ENCODE peak calls at places on chromosomes 1 and 21, in eight cellular contexts. U is astrocyte of the cerebellum, M is neural crest cell, N is Peyer's patch, V is cardiac fibroblast, E is colonic mucosa, Y is left lung, W is left ventricle myocardium inferior. F is an unnamed sample.

GRCh38 chr1:33341190-33341589 is 20.3 kb upstream of the A3GALT2 start:
- DNase-seq in U (no peak), M (no peak), N (no peak), V (no peak), E (no peak), Y (no peak), W (no peak), F (no peak)

GRCh38 chr21:33586927-33587326 is 1.6 kb downstream of the DONSON start:
- DNase-seq in U (no peak), M (no peak), N (no peak), V (no peak), E (no peak), Y (no peak), W (no peak), F (no peak)

GRCh38 chr1:180433873-180434272 is 68.5 kb downstream of the ACBD6 start:
- DNase-seq in U (no peak), M (no peak), N (no peak), V (no peak), E (no peak), Y (no peak), W (no peak), F (no peak)

GRCh38 chr1:168957818-168958217 is 148.7 kb upstream of the ATP1B1 start:
- DNase-seq in U (no peak), M (no peak), N (no peak), V (no peak), E (no peak), Y (no peak), W (no peak), F (no peak)

GRCh38 chr1:200034821-200035396 is 7.4 kb downstream of the NR5A2 start:
- DNase-seq in U (no peak), M (no peak), N (peak; percentile 64), V (no peak), E (peak; percentile 72), Y (no peak), W (no peak), F (no peak)

GRCh38 chr21:42836767-42837301 is 42.5 kb downstream of the WDR4 start:
- DNase-seq in U (no peak), M (no peak), N (no peak), V (no peak), E (peak; percentile 15), Y (no peak), W (no peak), F (peak; percentile 6)

GRCh38 chr1:117398957-117399356 is 31.7 kb downstream of the MAN1A2 start:
- DNase-seq in U (no peak), M (no peak), N (no peak), V (no peak), E (no peak), Y (no peak), W (no peak), F (no peak)

GRCh38 chr1:226366290-226366689 is 41.6 kb downstream of the PARP1 start:
- DNase-seq in U (peak; percentile 8), M (no peak), N (no peak), V (peak; percentile 53), E (no peak), Y (no peak), W (no peak), F (no peak)

GRCh38 chr1:234782057-234782800 is 172.3 kb upstream of the IRF2BP2 start:
- DNase-seq in U (no peak), M (no peak), N (no peak), V (no peak), E (no peak), Y (no peak), W (no peak), F (no peak)

GRCh38 chr1:10960954-10961833 is 51.3 kb upstream of the TARDBP start:
- DNase-seq in U (no peak), M (peak; percentile 95), N (peak; percentile 87), V (peak; percentile 65), E (peak; percentile 87), Y (peak; percentile 93), W (peak; percentile 82), F (peak; percentile 89)

GRCh38 chr1:227870375-227870774 is 54.9 kb downstream of the PRSS38 start:
- DNase-seq in U (no peak), M (no peak), N (no peak), V (no peak), E (no peak), Y (no peak), W (no peak), F (no peak)

GRCh38 chr1:177355575-177355974 is 184.8 kb downstream of the BRINP2 start:
- DNase-seq in U (peak; percentile 11), M (peak; percentile 26), N (no peak), V (peak; percentile 58), E (no peak), Y (no peak), W (no peak), F (peak; percentile 12)
- TF ChIP-seq CTCF in U (peak; percentile 59), M (peak; percentile 63), N (peak; percentile 51), V (peak; percentile 69), E (peak; percentile 26), Y (no peak), W (peak; percentile 55), F (peak; percentile 62)

GRCh38 chr1:94237291-94238226 is at the start of gene ARHGAP29:
- DNase-seq in U (no peak), M (peak; percentile 73), N (peak; percentile 89), V (peak; percentile 76), E (peak; percentile 85), Y (peak; percentile 95), W (peak; percentile 89), F (peak; percentile 87)
- TF ChIP-seq CTCF in U (no peak), M (no peak), N (no peak), V (no peak), E (no peak), Y (no peak), W (no peak), F (no peak)

GRCh38 chr1:54668567-54668966 is 27.0 kb downstream of the MROH7 start:
- DNase-seq in U (no peak), M (no peak), N (no peak), V (no peak), E (no peak), Y (no peak), W (no peak), F (no peak)

GRCh38 chr1:54667797-54668196 is 26.2 kb downstream of the MROH7 start:
- DNase-seq in U (no peak), M (no peak), N (no peak), V (no peak), E (no peak), Y (no peak), W (no peak), F (no peak)

GRCh38 chr1:54666333-54666732 is 24.7 kb downstream of the MROH7 start:
- DNase-seq in U (no peak), M (no peak), N (no peak), V (no peak), E (no peak), Y (no peak), W (no peak), F (no peak)

GRCh38 chr1:54671985-54672608 is 30.5 kb downstream of the MROH7 start:
- DNase-seq in U (peak; percentile 20), M (peak; percentile 72), N (peak; percentile 66), V (peak; percentile 65), E (peak; percentile 75), Y (no peak), W (no peak), F (peak; percentile 37)
- TF ChIP-seq CTCF in U (peak; percentile 85), M (peak; percentile 81), N (peak; percentile 90), V (peak; percentile 97), E (peak; percentile 77), Y (peak; percentile 46), W (peak; percentile 66), F (peak; percentile 76)

GRCh38 chr1:185681034-185681633 is 53.1 kb upstream of the HMCN1 start:
- DNase-seq in U (peak; percentile 29), M (peak; percentile 4), N (no peak), V (peak; percentile 68), E (peak; percentile 47), Y (no peak), W (no peak), F (no peak)
- TF ChIP-seq CTCF in U (peak; percentile 67), M (peak; percentile 74), N (peak; percentile 71), V (peak; percentile 64), E (peak; percentile 53), Y (peak; percentile 61), W (peak; percentile 75), F (peak; percentile 66)

DNA sequence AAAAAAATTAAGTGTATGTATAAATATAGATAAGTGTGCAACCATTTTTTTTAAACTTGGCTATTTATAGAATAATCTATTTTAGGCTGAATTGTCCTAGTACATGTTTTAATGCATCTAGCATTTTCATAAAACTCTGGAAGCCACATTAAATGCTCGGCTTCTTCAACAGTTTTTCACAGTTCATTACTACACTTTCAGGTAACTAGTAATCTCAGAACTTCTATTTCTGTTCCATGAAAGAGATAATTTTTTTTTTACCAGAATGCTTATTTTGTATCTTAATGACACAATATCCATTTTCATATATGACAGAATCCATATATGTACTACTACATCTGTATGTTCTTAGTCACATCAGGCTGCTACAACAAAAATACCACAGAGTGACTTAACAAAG is 43.3 kb downstream of the ARHGAP29 start:
- DNase-seq in U (no peak), M (no peak), N (no peak), V (no peak), E (no peak), Y (no peak), W (no peak), F (no peak)
- TF ChIP-seq CTCF in U (no peak), M (no peak), N (no peak), V (no peak), E (no peak), Y (no peak), W (no peak), F (no peak)

GRCh38 chr21:31537872-31538576 is 121.5 kb upstream of the SOD1 start:
- DNase-seq in U (no peak), M (peak; percentile 23), N (no peak), V (no peak), E (no peak), Y (no peak), W (no peak), F (no peak)
- TF ChIP-seq CTCF in U (no peak), M (peak; percentile 45), N (no peak), V (no peak), E (no peak), Y (no peak), W (no peak), F (peak; percentile 31)

DNA sequence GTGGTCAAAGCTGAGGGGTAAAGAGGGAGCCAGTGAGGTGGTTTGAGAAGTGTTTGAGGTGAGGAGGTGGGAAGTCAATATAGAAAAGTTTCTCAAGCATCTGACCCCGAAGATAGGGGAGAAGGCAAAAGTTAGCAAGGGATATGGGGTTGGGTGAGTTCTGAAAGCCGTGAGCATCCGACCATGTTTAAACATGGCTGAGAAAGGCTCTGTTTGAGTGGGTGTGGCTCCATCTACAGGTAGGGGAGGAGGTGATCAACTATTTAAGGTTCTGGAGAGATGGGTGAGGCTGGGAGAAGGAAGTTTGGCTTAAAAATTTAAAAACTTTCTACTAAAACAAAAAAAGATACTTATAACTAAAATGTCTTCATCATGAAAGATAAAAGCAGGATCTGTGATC is 273.8 kb downstream of the KCNJ6 start:
- DNase-seq in U (no peak), M (no peak), N (no peak), V (no peak), E (no peak), Y (no peak), W (no peak), F (no peak)
- TF ChIP-seq CTCF in U (peak; percentile 5), M (peak; percentile 54), N (peak; percentile 20), V (no peak), E (no peak), Y (no peak), W (peak; percentile 36), F (peak; percentile 53)